ENCODE peak calls at places on chromosome 17, in seven cellular contexts. Y, V, B, H, I, L and W are unnamed samples.

GRCh38 chr17:50779747-50780363 is 12.5 kb upstream of the ANKRD40CL start:
- DNase-seq in H (peak), L (no peak), Y (no peak), B (no peak), V (peak), I (no peak), W (no peak)

GRCh38 chr17:36133629-36134259 is 30.1 kb downstream of the CCL4 start:
- DNase-seq in I (no peak), V (no peak), Y (no peak), H (no peak), L (no peak), B (no peak), W (no peak)

GRCh38 chr17:28960256-28961106 is 9.2 kb upstream of the PHF12 start:
- DNase-seq in Y (no peak), H (no peak), B (no peak), V (no peak), L (peak), I (no peak), W (no peak)

GRCh38 chr17:28225872-28226271 is 93.1 kb upstream of the TMEM97 start:
- DNase-seq in V (no peak), B (no peak), H (no peak), I (no peak), L (no peak), Y (no peak), W (no peak)

GRCh38 chr17:79007504-79008381 is 1.8 kb downstream of the CANT1 start:
- DNase-seq in I (no peak), V (no peak), B (no peak), H (no peak), L (peak), Y (no peak), W (no peak)

GRCh38 chr17:42193216-42194132 is 820 bp downstream of the GHDC start:
- DNase-seq in B (no peak), H (no peak), I (no peak), L (no peak), V (no peak), Y (no peak), W (no peak)

GRCh38 chr17:68909066-68909465 is 46.1 kb downstream of the ABCA8 start:
- DNase-seq in L (no peak), H (no peak), V (no peak), I (no peak), B (no peak), Y (no peak), W (no peak)

GRCh38 chr17:76793775-76794174 is 55.9 kb downstream of the MFSD11 start:
- DNase-seq in Y (no peak), H (no peak), L (no peak), V (peak), I (no peak), B (no peak), W (no peak)

GRCh38 chr17:76079577-76080206 is 710 bp downstream of the ZACN start:
- DNase-seq in V (no peak), L (no peak), Y (peak), B (no peak), I (no peak), H (no peak), W (no peak)

GRCh38 chr17:72539981-72540897 is 419.4 kb downstream of the SOX9 start:
- DNase-seq in V (peak), L (peak), I (peak), B (peak), Y (peak), H (peak), W (peak)

GRCh38 chr17:65191805-65192740 is 54.9 kb downstream of the RGS9 start:
- DNase-seq in H (no peak), I (no peak), B (no peak), V (peak), Y (no peak), L (no peak), W (no peak)

GRCh38 chr17:7932949-7933348 is 943 bp downstream of the CNTROB start:
- DNase-seq in B (no peak), I (no peak), H (no peak), L (no peak), Y (peak), V (peak), W (no peak)

GRCh38 chr17:47278561-47278960 is 24.9 kb downstream of the ITGB3 start:
- DNase-seq in L (no peak), B (no peak), H (no peak), V (no peak), Y (no peak), I (no peak), W (no peak)